ENCODE peak calls at places on chromosome 16, in nine cellular contexts. M is K562, R is esophagus squamous epithelium, H is AG04450, V is heart left ventricle, F is astrocyte of the spinal cord, J is brain microvascular endothelial cell, B is WTC11, W is breast epithelium. Y is an unnamed sample.

GRCh38 chr16:66551788-66552287 is 538 bp upstream of the CKLF start:
- DNase-seq in B (no peak), M (no peak), R (no peak), W (no peak), F (no peak), J (no peak), H (no peak), V (no peak), Y (no peak)

GRCh38 chr16:55323637-55324490 is at the start of gene IRX6:
- DNase-seq in M (peak; percentile 18), B (peak; percentile 87), V (peak; percentile 65), F (no peak), J (no peak), R (no peak), H (no peak), W (peak; percentile 31), Y (peak; percentile 81)

GRCh38 chr16:87648236-87648635 is 45.9 kb downstream of the JPH3 start:
- DNase-seq in F (no peak), H (no peak), W (no peak), V (no peak), B (no peak), J (no peak), M (no peak), R (no peak), Y (no peak)

GRCh38 chr16:10558305-10558704 is 22.1 kb downstream of the EMP2 start:
- DNase-seq in R (no peak), V (no peak), M (no peak), B (no peak), J (no peak), W (no peak), H (no peak), F (peak; percentile 14), Y (no peak)

GRCh38 chr16:86668136-86668535 is 89.8 kb downstream of the FOXL1 start:
- DNase-seq in V (peak; percentile 39), H (no peak), R (no peak), J (peak; percentile 91), W (no peak), B (peak; percentile 23), M (peak; percentile 18), F (peak; percentile 81), Y (no peak)

GRCh38 chr16:56480776-56481467 is 29.6 kb downstream of the OGFOD1 start:
- DNase-seq in H (no peak), F (no peak), W (no peak), R (no peak), M (no peak), J (no peak), B (no peak), V (no peak), Y (no peak)

GRCh38 chr16:87295259-87295658 is 21.9 kb downstream of the C16orf95 start:
- DNase-seq in H (no peak), F (no peak), M (peak; percentile 88), W (no peak), B (no peak), R (no peak), V (no peak), J (no peak), Y (no peak)

GRCh38 chr16:58119509-58119845 is 9.7 kb downstream of the CFAP20 start:
- DNase-seq in M (no peak), B (no peak), R (no peak), V (no peak), W (no peak), J (no peak), H (no peak), F (no peak), Y (no peak)

GRCh38 chr16:49644143-49644460 is 211.8 kb downstream of the ZNF423 start:
- DNase-seq in F (peak; percentile 59), H (no peak), V (no peak), R (no peak), B (no peak), M (no peak), W (no peak), J (no peak), Y (no peak)

GRCh38 chr16:18948372-18949020 is 22.3 kb upstream of the SMG1 start:
- DNase-seq in H (no peak), M (no peak), W (no peak), B (no peak), R (no peak), J (no peak), F (no peak), V (no peak), Y (no peak)

GRCh38 chr16:50308237-50308965 is 42.0 kb downstream of the ADCY7 start:
- DNase-seq in H (no peak), J (no peak), F (no peak), W (no peak), R (no peak), B (no peak), M (no peak), V (no peak), Y (no peak)

GRCh38 chr16:10937068-10937859 is 5.0 kb downstream of the DEXI start:
- DNase-seq in W (no peak), J (no peak), R (no peak), H (no peak), B (no peak), M (no peak), F (no peak), V (no peak), Y (no peak)

GRCh38 chr16:31200821-31201510 is 1.6 kb downstream of the PYCARD start:
- DNase-seq in W (no peak), H (no peak), F (no peak), J (no peak), M (peak; percentile 61), V (no peak), R (no peak), B (no peak), Y (peak; percentile 36)

GRCh38 chr16:10594312-10594950 is 14.0 kb upstream of the EMP2 start:
- DNase-seq in H (no peak), M (no peak), W (peak; percentile 70), F (no peak), J (no peak), R (no peak), V (no peak), B (no peak), Y (no peak)

GRCh38 chr16:23957287-23957686 is 121.5 kb downstream of the PRKCB start:
- DNase-seq in F (no peak), B (no peak), W (no peak), J (no peak), H (no peak), M (no peak), R (no peak), V (no peak), Y (no peak)

GRCh38 chr16:11563493-11564040 is 23.2 kb downstream of the LITAF start:
- DNase-seq in M (no peak), H (no peak), V (no peak), B (no peak), W (no peak), J (no peak), F (no peak), R (no peak), Y (no peak)

GRCh38 chr16:30553396-30553899 is 4.7 kb downstream of the ZNF764 start:
- DNase-seq in W (no peak), R (no peak), H (no peak), B (no peak), J (no peak), M (no peak), F (no peak), V (no peak), Y (no peak)

GRCh38 chr16:3640207-3640606 is 14.3 kb upstream of the DNASE1 start:
- DNase-seq in H (no peak), F (no peak), M (no peak), B (no peak), J (no peak), W (no peak), V (no peak), R (no peak), Y (no peak)
- TF ChIP-seq CTCF in H (no peak), F (no peak), M (no peak), B (no peak), J (no peak), W (no peak), V (no peak), R (no peak), Y (no peak)

GRCh38 chr16:8271344-8271743 is 319.0 kb downstream of the TMEM114 start:
- DNase-seq in W (no peak), V (no peak), B (no peak), J (no peak), R (no peak), H (no peak), M (no peak), F (no peak), Y (no peak)
- TF ChIP-seq CTCF in W (no peak), V (no peak), B (no peak), J (no peak), R (no peak), H (no peak), M (no peak), F (no peak), Y (no peak)

GRCh38 chr16:26963109-26963508 is 103.6 kb upstream of the C16orf82 start:
- DNase-seq in H (no peak), W (no peak), V (no peak), M (peak; percentile 55), R (no peak), J (no peak), F (no peak), B (peak; percentile 63), Y (peak; percentile 19)
- TF ChIP-seq CTCF in H (peak; percentile 44), W (no peak), V (peak; percentile 23), M (peak; percentile 62), R (no peak), J (peak; percentile 38), F (peak; percentile 18), B (peak; percentile 50), Y (peak; percentile 46)

GRCh38 chr16:84361546-84361945 is 6.8 kb upstream of the ATP2C2 start:
- DNase-seq in B (no peak), J (no peak), F (no peak), H (no peak), W (no peak), V (no peak), M (no peak), R (no peak), Y (no peak)
- TF ChIP-seq CTCF in B (no peak), J (no peak), F (no peak), H (no peak), W (no peak), V (no peak), M (no peak), R (no peak), Y (no peak)

DNA sequence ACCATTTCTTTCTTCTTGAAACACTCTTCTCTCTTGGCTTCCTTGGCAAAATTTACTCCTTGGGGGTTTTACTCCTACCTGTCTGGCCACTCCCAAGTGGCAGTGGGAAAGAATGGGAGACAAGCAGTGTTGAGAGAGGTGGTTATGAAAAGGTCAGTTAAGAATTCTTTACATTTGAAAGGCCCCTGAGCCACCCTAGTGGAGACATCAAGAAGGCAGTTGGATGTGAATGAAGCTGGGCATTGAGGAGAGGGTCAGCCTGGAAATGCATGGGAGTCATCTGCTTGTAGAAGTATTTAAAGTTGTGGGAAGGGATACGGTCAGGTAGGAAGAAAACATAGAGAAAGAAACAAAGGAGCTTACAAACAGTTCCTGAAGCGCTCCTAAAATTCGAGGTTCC is 42.3 kb upstream of the CCNF start:
- DNase-seq in R (no peak), J (no peak), H (no peak), W (no peak), F (no peak), B (peak; percentile 50), M (no peak), V (no peak), Y (no peak)
- TF ChIP-seq CTCF in R (no peak), J (peak; percentile 63), H (peak; percentile 29), W (no peak), F (peak; percentile 47), B (peak; percentile 24), M (peak; percentile 39), V (no peak), Y (no peak)

Y was measured in glutamatergic neuron.